ENCODE peak calls at places on chromosomes 12 and 14, in five cellular contexts. F is HFFc6; Z is fibroblast of mammary gland; S is effector CD4-positive, alpha-beta T cell; Q is AG08396. N is an unnamed sample.

GRCh38 chr12:47741340-47741703 is 16.0 kb upstream of the ENDOU start:
- DNase-seq in F (no peak), Z (no peak), S (peak), Q (no peak), N (no peak)

GRCh38 chr14:75725481-75725880 is 64.4 kb downstream of the TTLL5 start:
- DNase-seq in F (no peak), Z (peak), S (no peak), Q (no peak), N (no peak)

GRCh38 chr14:39673141-39674133 is 241.2 kb upstream of the FBXO33 start:
- DNase-seq in F (no peak), Z (peak), S (no peak), Q (no peak), N (peak)

GRCh38 chr12:106138646-106139421 is at the start of gene NUAK1:
- DNase-seq in F (peak), Z (no peak), S (no peak), Q (peak), N (peak)

GRCh38 chr14:56351861-56352260 is 227.7 kb upstream of the TMEM260 start:
- DNase-seq in F (peak), Z (peak), S (no peak), Q (peak), N (no peak)

GRCh38 chr12:75964150-75964549 is 67.4 kb downstream of the PHLDA1 start:
- DNase-seq in F (no peak), Z (no peak), S (no peak), Q (no peak), N (no peak)

GRCh38 chr14:104965561-104966231 is 12.5 kb downstream of the AHNAK2 start:
- DNase-seq in F (no peak), Z (no peak), S (no peak), Q (no peak), N (no peak)

GRCh38 chr14:23399136-23399535 is 8.9 kb downstream of the MYH6 start:
- DNase-seq in F (no peak), Z (no peak), S (no peak), Q (no peak), N (no peak)

GRCh38 chr14:76011959-76012802 is 26.6 kb downstream of the IFT43 start:
- DNase-seq in F (no peak), Z (no peak), S (no peak), Q (peak), N (no peak)

GRCh38 chr14:21917699-21918436 is 244.2 kb upstream of the OR4E1 start:
- DNase-seq in F (peak), Z (peak), S (peak), Q (peak), N (peak)

GRCh38 chr12:120175537-120175936 is 19.0 kb downstream of the GCN1 start:
- DNase-seq in F (no peak), Z (no peak), S (no peak), Q (no peak), N (no peak)

GRCh38 chr12:12272869-12273268 is 6.0 kb upstream of the LRP6 start:
- DNase-seq in F (no peak), Z (no peak), S (no peak), Q (peak), N (peak)

GRCh38 chr14:70641548-70642312 is at the start of gene TTC9:
- DNase-seq in F (no peak), Z (no peak), S (peak), Q (peak), N (peak)

GRCh38 chr14:75885829-75886228 is 96.0 kb downstream of the TGFB3 start:
- DNase-seq in F (peak), Z (peak), S (no peak), Q (peak), N (no peak)

GRCh38 chr14:37585101-37585479 is 10.0 kb downstream of the FOXA1 start:
- DNase-seq in F (no peak), Z (no peak), S (no peak), Q (no peak), N (no peak)

GRCh38 chr12:123097521-123098084 is 53.3 kb downstream of the PITPNM2 start:
- DNase-seq in F (no peak), Z (no peak), S (no peak), Q (no peak), N (no peak)

GRCh38 chr12:93785262-93786010 is 108.3 kb downstream of the CRADD start:
- DNase-seq in F (peak), Z (peak), S (peak), Q (peak), N (no peak)

GRCh38 chr12:21831671-21832357 is 57.3 kb upstream of the KCNJ8 start:
- DNase-seq in F (no peak), Z (peak), S (no peak), Q (peak), N (no peak)

GRCh38 chr14:48398675-48399282 is 723.4 kb upstream of the MDGA2 start:
- DNase-seq in F (peak), Z (peak), S (no peak), Q (peak), N (peak)

GRCh38 chr12:88298761-88299242 is 156.7 kb downstream of the TMTC3 start:
- DNase-seq in F (peak), Z (peak), S (no peak), Q (peak), N (no peak)

GRCh38 chr12:132395192-132395907 is 66.0 kb upstream of the GALNT9 start:
- DNase-seq in F (no peak), Z (no peak), S (no peak), Q (no peak), N (no peak)

GRCh38 chr12:116309343-116309742 is 31.9 kb upstream of the MED13L start:
- DNase-seq in F (no peak), Z (no peak), S (no peak), Q (no peak), N (no peak)

GRCh38 chr12:49933793-49934192 is 16.7 kb upstream of the AQP2 start:
- DNase-seq in F (no peak), Z (peak), S (no peak), Q (no peak), N (no peak)

GRCh38 chr12:63882844-63883243 is 38.3 kb downstream of the SRGAP1 start:
- DNase-seq in F (no peak), Z (peak), S (no peak), Q (no peak), N (no peak)

GRCh38 chr12:1828863-1829262 is 8.5 kb downstream of the LRTM2 start:
- DNase-seq in F (no peak), Z (no peak), S (no peak), Q (no peak), N (no peak)

GRCh38 chr14:60350366-60350720 is 101.3 kb downstream of the PPM1A start:
- DNase-seq in F (no peak), Z (peak), S (no peak), Q (no peak), N (no peak)

GRCh38 chr14:100670017-100670974 is 56.4 kb upstream of the DLK1 start:
- DNase-seq in F (no peak), Z (no peak), S (no peak), Q (no peak), N (no peak)

GRCh38 chr14:106605548-106606448 is 1079.4 kb downstream of the TMEM121 start:
- DNase-seq in F (no peak), Z (no peak), S (peak), Q (no peak), N (no peak)

GRCh38 chr14:74846968-74847549 is 28.9 kb downstream of the PROX2 start:
- DNase-seq in F (peak), Z (peak), S (no peak), Q (no peak), N (no peak)

GRCh38 chr14:95452176-95452889 is 64.1 kb downstream of the SYNE3 start:
- DNase-seq in F (no peak), Z (no peak), S (no peak), Q (peak), N (no peak)